ENCODE peak calls at places on chromosomes 5 and 9, in ten cellular contexts. J, T, L, I, N, K, F, C, O and Q are unnamed samples.

GRCh38 chr9:127937046-127937382 is 640 bp downstream of the DPM2 start:
- DNase-seq in J (no peak), T (no peak), L (no peak), I (no peak), N (no peak), K (no peak), F (no peak), C (no peak), O (no peak), Q (no peak)

GRCh38 chr5:152638996-152639552 is 234.0 kb upstream of the NMUR2 start:
- DNase-seq in J (no peak), T (peak; percentile 4), L (no peak), I (no peak), N (no peak), K (no peak), F (no peak), C (no peak), O (no peak), Q (no peak)

GRCh38 chr9:134378901-134379338 is 52.7 kb downstream of the RXRA start:
- DNase-seq in J (no peak), T (peak; percentile 56), L (peak; percentile 82), I (peak; percentile 67), N (no peak), K (peak; percentile 74), F (peak; percentile 72), C (peak; percentile 78), O (no peak), Q (peak; percentile 80)

GRCh38 chr5:96687812-96688453 is 25.8 kb downstream of the CAST start:
- DNase-seq in J (peak; percentile 41), T (peak; percentile 83), L (no peak), I (no peak), N (no peak), K (peak; percentile 72), F (no peak), C (no peak), O (no peak), Q (peak; percentile 68)

GRCh38 chr5:14723648-14724231 is 59.2 kb downstream of the OTULIN start:
- DNase-seq in J (no peak), T (no peak), L (no peak), I (no peak), N (no peak), K (no peak), F (no peak), C (no peak), O (no peak), Q (peak; percentile 20)

GRCh38 chr5:106288977-106289376 is 1381.8 kb downstream of the EFNA5 start:
- DNase-seq in J (no peak), T (peak; percentile 25), L (no peak), I (no peak), N (no peak), K (no peak), F (no peak), C (no peak), O (no peak), Q (peak; percentile 55)

GRCh38 chr9:25742241-25742640 is 64.0 kb upstream of the TUSC1 start:
- DNase-seq in J (no peak), T (no peak), L (no peak), I (no peak), N (no peak), K (peak; percentile 4), F (no peak), C (no peak), O (no peak), Q (peak; percentile 23)

GRCh38 chr5:159050408-159051091 is 49.2 kb downstream of the EBF1 start:
- DNase-seq in J (no peak), T (peak; percentile 79), L (no peak), I (no peak), N (peak; percentile 22), K (no peak), F (no peak), C (no peak), O (no peak), Q (peak; percentile 4)

GRCh38 chr9:86287013-86287412 is 4.7 kb upstream of the ISCA1 start:
- DNase-seq in J (peak; percentile 49), T (peak; percentile 75), L (no peak), I (no peak), N (peak; percentile 47), K (peak; percentile 60), F (no peak), C (no peak), O (no peak), Q (peak; percentile 70)

DNA sequence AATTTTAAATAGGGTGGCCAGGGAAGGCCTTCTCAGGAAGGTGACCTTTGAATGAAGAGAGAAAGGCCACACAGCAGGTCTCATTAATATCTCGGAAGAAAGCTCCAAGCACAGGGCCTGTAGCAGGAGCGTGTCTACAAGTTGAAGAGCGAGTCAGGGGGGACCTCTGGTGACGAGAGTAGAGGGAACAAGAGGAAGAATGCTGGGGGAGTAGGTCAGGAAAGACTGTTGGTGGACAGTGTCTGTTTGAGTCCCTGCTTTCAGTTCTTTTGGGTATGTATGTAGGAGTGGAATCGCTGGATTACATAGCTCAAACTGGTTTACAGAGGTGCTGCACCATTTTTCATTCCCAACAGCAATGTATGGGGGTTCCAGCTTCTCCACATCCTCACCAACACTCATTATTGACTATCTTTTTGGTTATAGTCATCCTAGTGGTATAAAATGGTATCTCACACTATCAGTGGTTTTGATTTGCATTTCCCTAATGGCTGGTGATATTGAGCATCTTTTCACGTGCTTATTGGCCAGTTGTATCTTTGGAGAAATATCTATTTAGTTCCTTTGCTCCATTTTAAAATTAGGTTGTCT is 55.8 kb downstream of the NUP214 start:
- DNase-seq in J (peak; percentile 42), T (no peak), L (no peak), I (no peak), N (no peak), K (no peak), F (no peak), C (no peak), O (no peak), Q (no peak)
- TF ChIP-seq CTCF in J (no peak), T (no peak), L (no peak), I (peak; percentile 26), N (peak; percentile 70), K (no peak), F (peak; percentile 7), C (no peak), O (no peak), Q (peak; percentile 24)

DNA sequence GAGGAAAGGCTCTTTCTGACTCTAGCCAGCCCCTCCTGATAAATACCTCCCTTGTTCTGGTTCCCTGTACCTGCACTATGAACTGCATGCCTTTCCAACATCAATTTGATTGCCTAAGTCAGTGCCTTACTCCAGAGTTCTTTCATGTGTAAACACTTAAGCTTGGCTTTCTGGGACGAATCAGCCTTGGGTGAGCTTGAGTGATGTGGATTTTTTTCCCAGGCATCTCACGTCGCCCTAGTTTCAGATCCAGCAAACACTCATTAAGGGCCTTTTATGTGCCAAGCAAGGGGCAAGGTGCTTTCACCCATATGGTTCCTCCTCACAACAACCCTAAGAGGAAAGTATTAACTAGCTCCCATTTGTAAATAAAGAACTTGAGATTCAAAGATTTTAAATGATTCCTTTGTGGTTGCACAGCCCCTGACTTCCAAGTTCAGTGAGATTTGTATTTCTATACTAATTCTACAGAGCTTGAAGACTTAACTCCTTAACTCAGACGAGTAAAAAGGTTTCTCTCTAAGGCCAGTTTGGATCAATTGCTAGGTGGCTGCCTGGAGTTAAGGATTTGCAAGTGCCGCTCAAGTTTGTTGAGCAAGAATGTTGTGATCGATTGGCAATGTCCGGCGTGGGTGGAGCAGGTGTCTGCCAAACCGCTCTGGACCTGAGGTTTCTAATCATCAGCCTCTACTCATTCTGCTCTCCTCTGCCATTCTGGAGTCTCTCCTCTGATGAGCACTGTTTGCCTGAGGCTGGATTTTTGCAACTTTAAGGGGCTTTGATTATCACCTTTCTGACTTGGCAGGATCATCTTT is 20.2 kb upstream of the TJP2 start:
- DNase-seq in J (no peak), T (no peak), L (no peak), I (no peak), N (no peak), K (no peak), F (peak; percentile 62), C (no peak), O (no peak), Q (no peak)
- TF ChIP-seq CTCF in J (no peak), T (no peak), L (no peak), I (no peak), N (no peak), K (no peak), F (no peak), C (no peak), O (no peak), Q (no peak)

DNA sequence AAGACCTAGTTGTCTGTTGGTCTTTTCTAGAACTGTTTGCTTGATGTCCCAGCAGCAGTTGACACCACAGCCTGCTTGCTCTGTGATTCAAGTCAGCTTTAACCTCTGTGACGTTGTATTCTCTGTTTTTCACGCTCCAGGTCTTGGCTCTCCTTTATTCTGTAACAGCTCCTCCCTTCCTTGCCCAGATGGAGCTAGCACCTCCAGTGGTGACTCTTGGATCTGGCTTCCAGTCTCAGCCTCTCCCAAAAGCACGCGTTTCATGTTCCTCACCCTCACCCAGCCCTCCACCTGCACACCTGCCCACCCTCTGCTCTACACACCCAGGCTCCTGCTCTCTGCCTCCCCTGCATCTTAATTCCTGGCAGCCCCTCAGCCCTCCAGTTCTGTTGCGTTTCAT is 50.6 kb downstream of the DMRT1 start:
- DNase-seq in J (no peak), T (no peak), L (no peak), I (no peak), N (no peak), K (peak; percentile 10), F (no peak), C (no peak), O (no peak), Q (peak; percentile 10)
- TF ChIP-seq CTCF in J (peak; percentile 4), T (no peak), L (no peak), I (no peak), N (no peak), K (no peak), F (no peak), C (no peak), O (no peak), Q (peak; percentile 28)

GRCh38 chr5:153779852-153780251 is 258.9 kb downstream of the FAM114A2 start:
- DNase-seq in J (no peak), T (no peak), L (no peak), I (no peak), N (no peak), K (no peak), F (no peak), C (no peak), O (no peak), Q (no peak)

GRCh38 chr5:153781325-153781724 is 257.4 kb downstream of the FAM114A2 start:
- DNase-seq in J (no peak), T (no peak), L (no peak), I (no peak), N (no peak), K (no peak), F (no peak), C (no peak), O (no peak), Q (peak; percentile 49)

GRCh38 chr5:153780876-153781275 is 257.8 kb downstream of the FAM114A2 start:
- DNase-seq in J (no peak), T (no peak), L (no peak), I (no peak), N (no peak), K (no peak), F (no peak), C (no peak), O (no peak), Q (no peak)

GRCh38 chr5:153777681-153778080 is 261.0 kb downstream of the FAM114A2 start:
- DNase-seq in J (no peak), T (no peak), L (no peak), I (no peak), N (no peak), K (no peak), F (no peak), C (no peak), O (no peak), Q (no peak)

DNA sequence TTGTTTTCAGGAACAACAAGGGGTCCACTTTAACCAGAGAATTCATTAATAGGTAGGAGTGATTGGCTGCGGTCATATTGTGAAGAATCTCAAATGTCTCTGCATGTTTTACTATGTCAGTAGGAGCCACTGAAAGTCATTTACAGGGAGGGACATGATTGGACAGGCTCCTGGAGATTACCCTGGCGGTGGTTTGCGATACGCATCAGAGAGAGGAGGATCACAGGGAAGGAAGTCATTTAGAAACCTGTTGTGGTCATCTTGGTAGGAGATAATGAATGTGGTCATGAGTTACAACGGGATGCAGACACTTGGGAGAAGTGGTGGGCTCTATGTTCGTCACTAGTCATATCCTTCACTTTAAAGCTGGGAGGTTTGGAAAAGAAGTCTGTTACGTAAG is 262.8 kb downstream of the FAM114A2 start:
- DNase-seq in J (no peak), T (no peak), L (no peak), I (no peak), N (no peak), K (no peak), F (no peak), C (no peak), O (no peak), Q (no peak)
- TF ChIP-seq CTCF in J (no peak), T (no peak), L (no peak), I (no peak), N (no peak), K (no peak), F (no peak), C (no peak), O (no peak), Q (no peak)